ENCODE peak calls at places on chromosome 13, in ten cellular contexts. G is fibroblast of lung; Y is keratinocyte; N is lower lobe of right lung; Q is tibial artery; E is MCF 10A; S is epithelial cell of esophagus; B is uterus; Z is AG04450; T is CD4-positive, alpha-beta T cell. D is an unnamed sample.

GRCh38 chr13:76759877-76760276 is 126.3 kb downstream of the KCTD12 start:
- DNase-seq in G (peak), N (no peak), T (no peak), Y (no peak), Z (no peak), Q (no peak), E (no peak), B (no peak), S (no peak), D (no peak)

GRCh38 chr13:93878675-93879074 is 600.8 kb downstream of the DCT start:
- DNase-seq in T (no peak), B (no peak), N (no peak), E (no peak), Z (no peak), Q (no peak), Y (no peak), G (no peak), S (no peak), D (no peak)

GRCh38 chr13:55948175-55948574 is 1192.5 kb upstream of the PRR20A start:
- DNase-seq in T (no peak), B (no peak), S (no peak), Z (no peak), E (no peak), Q (no peak), Y (no peak), G (no peak), N (no peak), D (no peak)

GRCh38 chr13:29937836-29938235 is 87.4 kb upstream of the UBL3 start:
- DNase-seq in N (no peak), Y (no peak), Q (no peak), G (no peak), T (peak), E (no peak), B (no peak), Z (no peak), S (no peak), D (no peak)

GRCh38 chr13:73177017-73177416 is 118.2 kb downstream of the KLF5 start:
- DNase-seq in E (no peak), Q (no peak), Y (no peak), Z (no peak), G (no peak), S (peak), N (no peak), T (no peak), B (no peak), D (no peak)

GRCh38 chr13:72431981-72432617 is 295.3 kb downstream of the MZT1 start:
- DNase-seq in B (no peak), S (no peak), T (no peak), E (no peak), Q (no peak), Y (no peak), N (no peak), Z (no peak), G (peak), D (no peak)

GRCh38 chr13:54705738-54706137 is 1677.1 kb downstream of the OLFM4 start:
- DNase-seq in Y (no peak), Z (no peak), G (no peak), B (no peak), E (no peak), Q (no peak), S (no peak), N (no peak), T (no peak), D (no peak)

GRCh38 chr13:19153782-19154450 is 27.7 kb downstream of the TUBA3C start:
- DNase-seq in G (no peak), T (no peak), Q (no peak), Y (no peak), Z (no peak), E (no peak), B (no peak), N (no peak), S (no peak), D (no peak)

GRCh38 chr13:19957320-19958118 is 1.0 kb upstream of the ZMYM2 start:
- DNase-seq in T (peak), N (peak), S (peak), E (no peak), Z (peak), Q (peak), B (peak), Y (peak), G (peak), D (peak)

GRCh38 chr13:99446242-99446641 is 55.0 kb upstream of the TM9SF2 start:
- DNase-seq in Q (no peak), N (no peak), G (no peak), Z (no peak), E (peak), Y (no peak), S (no peak), T (no peak), B (no peak), D (no peak)
- TF ChIP-seq CTCF in Q (no peak), N (no peak), G (no peak), Z (peak), E (no peak), Y (no peak), S (no peak), T (no peak), B (no peak), D (peak)

GRCh38 chr13:52010890-52011689 is at the start of gene ATP7B:
- DNase-seq in S (peak), B (peak), Y (no peak), N (no peak), G (peak), Z (no peak), T (peak), Q (no peak), E (no peak), D (peak)

GRCh38 chr13:52009985-52010384 is 1.3 kb downstream of the ATP7B start:
- DNase-seq in Q (no peak), S (no peak), B (no peak), Y (no peak), E (no peak), G (no peak), T (no peak), N (no peak), Z (no peak), D (no peak)

GRCh38 chr13:52016296-52016695 is 4.1 kb downstream of the ALG11 start:
- DNase-seq in S (no peak), T (no peak), B (no peak), N (no peak), Q (no peak), Y (no peak), Z (no peak), G (no peak), E (no peak), D (no peak)

GRCh38 chr13:52012512-52012836 is 276 bp downstream of the ALG11 start:
- DNase-seq in Q (no peak), E (no peak), G (no peak), Y (no peak), N (no peak), Z (no peak), B (no peak), T (no peak), S (no peak), D (no peak)

GRCh38 chr13:52011690-52012511 is at the start of gene ALG11:
- DNase-seq in N (peak), Q (peak), G (peak), S (peak), B (peak), Y (peak), Z (peak), E (peak), T (peak), D (peak)
- TF ChIP-seq CTCF in N (no peak), Q (peak), G (no peak), S (no peak), B (no peak), Y (no peak), Z (no peak), E (no peak), T (no peak), D (no peak)

DNA sequence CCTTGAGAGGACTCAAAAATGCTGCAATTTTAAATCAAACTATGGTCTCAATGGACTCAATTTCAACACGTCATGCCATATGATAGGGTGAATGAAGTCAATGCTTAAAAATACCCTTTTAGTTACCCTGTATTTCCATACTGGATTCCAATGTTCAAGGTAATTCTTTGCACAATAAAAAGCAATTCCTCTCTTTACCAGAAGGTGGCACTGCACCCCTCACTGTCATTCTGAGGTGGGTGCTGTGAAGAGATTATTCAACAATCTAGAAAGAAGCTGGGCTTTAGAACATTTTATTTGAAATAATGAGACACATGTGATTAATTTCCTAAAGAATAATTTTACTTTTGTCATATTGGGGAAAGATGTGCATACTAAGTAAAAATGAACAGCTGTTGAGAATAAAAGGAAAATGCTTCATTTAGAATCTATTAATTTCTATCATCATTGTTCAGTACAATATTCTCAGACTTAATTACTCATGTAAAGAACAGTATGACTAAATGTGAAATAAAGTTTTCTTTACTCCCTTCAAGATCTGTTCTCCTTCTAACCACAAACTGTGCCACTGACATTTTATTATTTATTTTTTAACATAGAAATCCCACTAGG is 789.1 kb downstream of the GPC5 start:
- DNase-seq in Y (no peak), N (no peak), T (no peak), G (peak), B (no peak), E (peak), Z (no peak), S (peak), Q (no peak), D (peak)
- TF ChIP-seq CTCF in Y (peak), N (peak), T (peak), G (peak), B (peak), E (peak), Z (peak), S (peak), Q (peak), D (peak)

GRCh38 chr13:33016414-33017409 is at the start of gene KL:
- DNase-seq in Q (peak), G (peak), Y (no peak), N (peak), S (no peak), B (peak), T (no peak), E (no peak), Z (no peak), D (peak)
- TF ChIP-seq CTCF in Q (no peak), G (no peak), Y (no peak), N (peak), S (no peak), B (no peak), T (no peak), E (no peak), Z (no peak), D (no peak)

GRCh38 chr13:80105350-80105749 is 235.6 kb downstream of the SPRY2 start:
- DNase-seq in Z (no peak), T (no peak), E (no peak), G (no peak), Q (no peak), Y (no peak), S (no peak), N (no peak), B (no peak), D (no peak)
- TF ChIP-seq CTCF in Z (no peak), T (no peak), E (no peak), G (no peak), Q (no peak), Y (no peak), S (no peak), N (no peak), B (no peak), D (no peak)

GRCh38 chr13:97191143-97191542 is 31.0 kb upstream of the MBNL2 start:
- DNase-seq in Z (no peak), S (no peak), Y (no peak), Q (no peak), T (no peak), B (no peak), N (no peak), E (no peak), G (no peak), D (no peak)
- TF ChIP-seq CTCF in Z (no peak), S (no peak), Y (no peak), Q (no peak), T (no peak), B (no peak), N (no peak), E (no peak), G (no peak), D (no peak)

GRCh38 chr13:105207586-105208293 is 1327.7 kb downstream of the EFNB2 start:
- DNase-seq in Z (no peak), B (no peak), Y (no peak), G (peak), S (no peak), T (no peak), Q (no peak), N (no peak), E (no peak), D (no peak)

GRCh38 chr13:105202384-105202783 is 1333.1 kb downstream of the EFNB2 start:
- DNase-seq in E (peak), T (no peak), Y (no peak), B (no peak), Z (no peak), G (peak), Q (no peak), N (no peak), S (peak), D (peak)
- TF ChIP-seq CTCF in E (peak), T (peak), Y (peak), B (no peak), Z (peak), G (peak), Q (peak), N (peak), S (peak), D (peak)